ENCODE peak calls at places on chromosomes 4 and X, in eight cellular contexts. M is progenitor cell of endocrine pancreas; J is activated CD8-positive, alpha-beta memory T cell treated with anti-CD3 and anti-CD28 coated beads for 1 hour; U is NCI-H774; S is amniotic epithelial cell; N is activated CD4-positive, alpha-beta T cell treated with anti-CD3 and anti-CD28 coated beads for 4 hours; P is stomach; V is mesothelial cell of epicardium. F is an unnamed sample.

GRCh38 chr4:154119317-154119716 is 330.4 kb upstream of the SFRP2 start:
- DNase-seq in M (no peak), J (no peak), U (no peak), S (no peak), N (no peak), P (no peak), V (no peak), F (no peak)

GRCh38 chr4:158046345-158046744 is 126.5 kb downstream of the GASK1B start:
- DNase-seq in M (no peak), J (no peak), U (no peak), S (no peak), N (no peak), P (no peak), V (no peak), F (no peak)

GRCh38 chr4:174553828-174554227 is 31.5 kb upstream of the HPGD start:
- DNase-seq in M (no peak), J (no peak), U (no peak), S (no peak), N (no peak), P (no peak), V (no peak), F (no peak)

GRCh38 chrX:139112432-139112831 is 400.9 kb upstream of the FGF13 start:
- DNase-seq in M (no peak), J (no peak), U (no peak), S (no peak), N (no peak), P (no peak), V (no peak), F (no peak)

GRCh38 chr4:109072595-109072994 is 229.9 kb downstream of the COL25A1 start:
- DNase-seq in M (no peak), J (no peak), U (no peak), S (peak; percentile 97), N (no peak), P (no peak), V (no peak), F (no peak)

GRCh38 chr4:99968330-99968729 is 18.3 kb upstream of the H2AZ1 start:
- DNase-seq in M (no peak), J (no peak), U (no peak), S (peak; percentile 84), N (no peak), P (no peak), V (no peak), F (no peak)

GRCh38 chr4:103052779-103053178 is 23.8 kb downstream of the SLC9B2 start:
- DNase-seq in M (no peak), J (no peak), U (no peak), S (no peak), N (no peak), P (no peak), V (no peak), F (no peak)

GRCh38 chr4:126766266-126766665 is 866.5 kb upstream of the INTU start:
- DNase-seq in M (no peak), J (no peak), U (no peak), S (no peak), N (no peak), P (no peak), V (no peak), F (no peak)

GRCh38 chrX:44975666-44976263 is 102.8 kb downstream of the KDM6A start:
- DNase-seq in M (no peak), J (no peak), U (no peak), S (no peak), N (no peak), P (no peak), V (no peak), F (no peak)

GRCh38 chr4:8044244-8044643 is 104.6 kb upstream of the AFAP1 start:
- DNase-seq in M (no peak), J (no peak), U (no peak), S (no peak), N (no peak), P (no peak), V (no peak), F (no peak)

GRCh38 chr4:153002110-153002509 is 66.0 kb downstream of the FHDC1 start:
- DNase-seq in M (no peak), J (no peak), U (no peak), S (no peak), N (no peak), P (no peak), V (no peak), F (no peak)

GRCh38 chrX:98067611-98068010 is 1183.9 kb downstream of the RPA4 start:
- DNase-seq in M (no peak), J (no peak), U (no peak), S (peak; percentile 40), N (no peak), P (no peak), V (no peak), F (no peak)

GRCh38 chr4:121998024-121998423 is 46.2 kb upstream of the TRPC3 start:
- DNase-seq in M (no peak), J (no peak), U (no peak), S (no peak), N (no peak), P (no peak), V (no peak), F (no peak)

GRCh38 chrX:12887767-12888166 is 18.7 kb upstream of the TLR8 start:
- DNase-seq in M (no peak), J (no peak), U (no peak), S (no peak), N (no peak), P (no peak), V (no peak), F (no peak)

GRCh38 chr4:73998040-73999011 is at the start of gene CXCL5:
- DNase-seq in M (peak; percentile 23), J (no peak), U (no peak), S (peak; percentile 78), N (no peak), P (peak; percentile 44), V (peak; percentile 51), F (no peak)

F was measured in 8988T.